ENCODE peak calls at places on chromosomes 4 and X, in four cellular contexts. I is stimulated activated CD4-positive, alpha-beta T cell treated with anti-CD3 and anti-CD28 coated beads, Interleukin-15, amount 100 ng/mL, for 1 hour; N is iris pigment epithelial cell; X is CD8-positive, alpha-beta T cell. Y is an unnamed sample.

GRCh38 chrX:103879339-103879738 is 47.3 kb upstream of the RAB9B start:
- DNase-seq in N (peak), I (no peak), X (no peak), Y (no peak)

GRCh38 chrX:49041683-49042529 is 1.3 kb downstream of the TFE3 start:
- DNase-seq in X (no peak), N (peak), I (no peak), Y (peak)

GRCh38 chr4:24781999-24782745 is 13.2 kb upstream of the SOD3 start:
- DNase-seq in N (no peak), X (no peak), I (no peak), Y (no peak)

GRCh38 chr4:35689866-35690265 is 554.4 kb downstream of the ARAP2 start:
- DNase-seq in N (no peak), I (no peak), X (no peak), Y (no peak)

GRCh38 chr4:24219171-24219570 is 329.3 kb upstream of the PPARGC1A start:
- DNase-seq in N (no peak), I (no peak), X (no peak), Y (no peak)

GRCh38 chrX:24025741-24026402 is 1.1 kb downstream of the KLHL15 start:
- DNase-seq in N (peak), X (peak), I (no peak), Y (peak)

GRCh38 chrX:11346283-11346682 is 53.1 kb downstream of the AMELX start:
- DNase-seq in N (no peak), I (no peak), X (no peak), Y (no peak)

GRCh38 chr4:115841873-115842272 is 728.5 kb upstream of the NDST4 start:
- DNase-seq in I (no peak), X (no peak), N (no peak), Y (no peak)

GRCh38 chr4:44914223-44914622 is 187.9 kb upstream of the GNPDA2 start:
- DNase-seq in X (no peak), I (no peak), N (no peak), Y (no peak)

GRCh38 chr4:189787216-189788031 is 153.2 kb upstream of the FRG1 start:
- DNase-seq in I (no peak), X (no peak), N (no peak), Y (no peak)